ENCODE peak calls at places on chromosomes 7 and 10, in ten cellular contexts. A is breast epithelium, N is stomach, E is heart left ventricle, V is A549, X is H1, B is IMR-90, M is suprapubic skin, I is body of pancreas, Y is GM12892. C is an unnamed sample.

GRCh38 chr7:105611856-105612775 is 30.8 kb upstream of the EFCAB10 start:
- DNase-seq in A (no peak), N (no peak), E (no peak), V (no peak), X (no peak), B (peak), M (no peak), I (no peak), Y (no peak), C (peak)

GRCh38 chr7:44736896-44737295 is 11.8 kb upstream of the ZMIZ2 start:
- DNase-seq in A (no peak), N (no peak), E (no peak), V (no peak), X (no peak), B (no peak), M (no peak), I (no peak), Y (no peak), C (no peak)

GRCh38 chr10:24966962-24967361 is 14.6 kb upstream of the PRTFDC1 start:
- DNase-seq in A (no peak), N (no peak), E (no peak), V (no peak), X (no peak), B (no peak), M (no peak), I (no peak), Y (no peak), C (no peak)

GRCh38 chr10:123309740-123310139 is 155.5 kb downstream of the BUB3 start:
- DNase-seq in A (no peak), N (no peak), E (no peak), V (no peak), X (peak), B (no peak), M (no peak), I (no peak), Y (no peak), C (no peak)

GRCh38 chr10:112298581-112298980 is 15.4 kb downstream of the TECTB start:
- DNase-seq in A (no peak), N (no peak), E (no peak), V (no peak), X (no peak), B (no peak), M (no peak), I (no peak), Y (no peak), C (no peak)

GRCh38 chr7:84637568-84638338 is 443.2 kb upstream of the SEMA3A start:
- DNase-seq in A (no peak), N (no peak), E (peak), V (no peak), X (no peak), B (peak), M (no peak), I (no peak), Y (no peak), C (no peak)

GRCh38 chr7:90530263-90530662 is 60.8 kb downstream of the PTTG1IP2 start:
- DNase-seq in A (no peak), N (no peak), E (no peak), V (no peak), X (no peak), B (peak), M (no peak), I (no peak), Y (no peak), C (no peak)

GRCh38 chr10:86653987-86654386 is 360 bp upstream of the OPN4 start:
- DNase-seq in A (no peak), N (no peak), E (no peak), V (no peak), X (no peak), B (no peak), M (no peak), I (no peak), Y (no peak), C (no peak)

GRCh38 chr7:791481-791880 is 40.8 kb upstream of the SUN1 start:
- DNase-seq in A (no peak), N (no peak), E (no peak), V (no peak), X (no peak), B (no peak), M (no peak), I (no peak), Y (no peak), C (no peak)

GRCh38 chr7:157397751-157398691 is 61.2 kb downstream of the DNAJB6 start:
- DNase-seq in A (no peak), N (peak), E (peak), V (peak), X (no peak), B (peak), M (no peak), I (peak), Y (no peak), C (no peak)

GRCh38 chr10:130634796-130635195 is 498.6 kb downstream of the GLRX3 start:
- DNase-seq in A (no peak), N (no peak), E (no peak), V (no peak), X (no peak), B (no peak), M (no peak), I (no peak), Y (no peak), C (no peak)

GRCh38 chr7:1883031-1883761 is 213.1 kb downstream of the ELFN1 start:
- DNase-seq in A (no peak), N (no peak), E (no peak), V (peak), X (no peak), B (peak), M (no peak), I (no peak), Y (no peak), C (peak)

GRCh38 chr7:102431617-102432298 is 1.6 kb upstream of the ORAI2 start:
- DNase-seq in A (no peak), N (no peak), E (no peak), V (no peak), X (no peak), B (no peak), M (no peak), I (no peak), Y (no peak), C (no peak)

GRCh38 chr7:51139796-51140195 is 176.8 kb downstream of the COBL start:
- DNase-seq in A (no peak), N (no peak), E (no peak), V (no peak), X (no peak), B (no peak), M (no peak), I (peak), Y (no peak), C (no peak)

GRCh38 chr10:131084791-131085585 is 226.5 kb downstream of the TCERG1L start:
- DNase-seq in A (no peak), N (no peak), E (no peak), V (no peak), X (no peak), B (no peak), M (no peak), I (no peak), Y (no peak), C (no peak)

GRCh38 chr7:88218836-88219605 is 817 bp downstream of the SRI start:
- DNase-seq in A (peak), N (peak), E (peak), V (peak), X (no peak), B (peak), M (peak), I (peak), Y (no peak), C (peak)

GRCh38 chr10:14299516-14299915 is 31.2 kb downstream of the FRMD4A start:
- DNase-seq in A (no peak), N (no peak), E (no peak), V (no peak), X (no peak), B (no peak), M (no peak), I (no peak), Y (no peak), C (no peak)

GRCh38 chr7:151228024-151228866 is 1.2 kb upstream of the ABCF2 start:
- DNase-seq in A (no peak), N (no peak), E (no peak), V (no peak), X (no peak), B (no peak), M (no peak), I (no peak), Y (no peak), C (no peak)

GRCh38 chr7:131385039-131385605 is 57.4 kb downstream of the MKLN1 start:
- DNase-seq in A (no peak), N (no peak), E (no peak), V (no peak), X (no peak), B (peak), M (no peak), I (no peak), Y (no peak), C (no peak)

GRCh38 chr10:23158370-23158769 is 33.7 kb upstream of the PTF1A start:
- DNase-seq in A (no peak), N (peak), E (no peak), V (peak), X (peak), B (peak), M (no peak), I (peak), Y (no peak), C (peak)

GRCh38 chr10:118543714-118544400 is 51.6 kb downstream of the PRLHR start:
- DNase-seq in A (no peak), N (peak), E (no peak), V (peak), X (peak), B (peak), M (no peak), I (peak), Y (no peak), C (peak)

GRCh38 chr7:94039368-94040065 is 35.4 kb upstream of the BET1 start:
- DNase-seq in A (no peak), N (no peak), E (no peak), V (no peak), X (no peak), B (no peak), M (no peak), I (no peak), Y (no peak), C (no peak)

GRCh38 chr7:108367314-108367713 is 88.9 kb downstream of the NRCAM start:
- DNase-seq in A (no peak), N (no peak), E (no peak), V (no peak), X (no peak), B (no peak), M (no peak), I (no peak), Y (no peak), C (no peak)

GRCh38 chr7:135877799-135878198 is 99.4 kb downstream of the MTPN start:
- DNase-seq in A (peak), N (no peak), E (no peak), V (no peak), X (no peak), B (peak), M (no peak), I (no peak), Y (no peak), C (no peak)

GRCh38 chr7:143041346-143041745 is 10.8 kb upstream of the OR6V1 start:
- DNase-seq in A (no peak), N (no peak), E (no peak), V (no peak), X (no peak), B (no peak), M (no peak), I (no peak), Y (no peak), C (no peak)

DNA sequence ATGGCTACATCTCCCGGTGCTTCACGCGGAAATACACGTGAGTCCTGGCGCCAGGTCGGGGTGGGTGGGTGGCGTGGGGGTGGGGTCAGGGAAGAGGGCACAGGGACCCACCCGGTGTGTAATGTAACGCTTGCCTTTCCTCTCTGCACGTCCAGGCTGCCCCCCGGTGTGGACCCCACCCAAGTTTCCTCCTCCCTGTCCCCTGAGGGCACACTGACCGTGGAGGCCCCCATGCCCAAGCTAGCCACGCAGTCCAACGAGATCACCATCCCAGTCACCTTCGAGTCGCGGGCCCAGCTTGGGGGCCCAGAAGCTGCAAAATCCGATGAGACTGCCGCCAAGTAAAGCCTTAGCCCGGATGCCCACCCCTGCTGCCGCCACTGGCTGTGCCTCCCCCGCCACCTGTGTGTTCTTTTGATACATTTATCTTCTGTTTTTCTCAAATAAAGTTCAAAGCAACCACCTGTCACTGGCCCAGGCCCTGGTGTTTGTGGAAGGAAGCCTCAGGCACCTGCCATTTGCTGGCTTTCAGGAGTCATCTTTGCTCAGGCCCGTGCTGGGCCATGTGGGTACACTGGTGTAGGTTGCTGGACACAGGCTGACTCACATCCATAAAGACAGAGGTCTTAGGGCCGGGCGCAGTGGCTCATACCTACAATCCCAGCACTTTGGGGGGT is 1.5 kb downstream of the HSPB1 start:
- DNase-seq in A (no peak), N (no peak), E (no peak), V (no peak), X (no peak), B (peak), M (no peak), I (peak), Y (no peak), C (no peak)
- TF ChIP-seq POLR2A in A (no peak), N (no peak), E (no peak), V (no peak), X (no peak), B (no peak), M (no peak), I (no peak), Y (no peak), C (no peak)

GRCh38 chr10:79354615-79355014 is 7.3 kb downstream of the PPIF start:
- DNase-seq in A (no peak), N (no peak), E (no peak), V (no peak), X (no peak), B (no peak), M (no peak), I (no peak), Y (no peak), C (peak)

GRCh38 chr10:79357180-79357579 is 9.9 kb downstream of the PPIF start:
- DNase-seq in A (no peak), N (no peak), E (no peak), V (no peak), X (peak), B (no peak), M (no peak), I (no peak), Y (no peak), C (peak)

GRCh38 chr10:79355420-79356010 is 8.2 kb downstream of the PPIF start:
- DNase-seq in A (no peak), N (no peak), E (no peak), V (no peak), X (peak), B (no peak), M (no peak), I (no peak), Y (no peak), C (peak)

GRCh38 chr10:79354141-79354540 is 6.9 kb downstream of the PPIF start:
- DNase-seq in A (no peak), N (no peak), E (no peak), V (no peak), X (no peak), B (no peak), M (no peak), I (no peak), Y (no peak), C (peak)

DNA sequence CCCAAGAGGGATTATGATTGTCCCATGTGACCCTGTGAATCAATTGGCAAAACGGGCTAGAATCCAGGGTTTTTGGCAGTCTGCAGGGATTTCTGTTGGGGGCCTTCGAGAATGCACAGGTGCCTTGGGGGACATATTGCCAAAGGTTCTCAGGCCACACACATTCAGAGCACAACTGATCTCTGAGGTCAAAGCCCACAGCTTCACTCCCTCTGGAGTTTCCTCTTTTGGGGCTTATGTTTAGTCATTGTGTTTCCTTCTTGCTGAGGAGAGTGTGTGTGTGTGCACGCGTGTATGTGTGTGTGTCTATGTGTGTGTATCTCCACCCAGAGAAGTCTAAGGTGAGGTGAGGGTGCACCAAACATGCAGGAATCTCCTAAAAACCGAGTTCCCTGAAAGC is 8.8 kb downstream of the PPIF start:
- DNase-seq in A (no peak), N (no peak), E (no peak), V (no peak), X (peak), B (no peak), M (no peak), I (no peak), Y (no peak), C (peak)
- TF ChIP-seq POLR2A in A (no peak), N (no peak), E (no peak), V (no peak), X (no peak), B (no peak), M (no peak), I (no peak), Y (peak), C (no peak)

GRCh38 chr10:121598261-121599249 is at the start of gene FGFR2:
- DNase-seq in A (peak), N (peak), E (peak), V (peak), X (peak), B (no peak), M (peak), I (peak), Y (peak), C (peak)
- TF ChIP-seq POLR2A in A (peak), N (no peak), E (peak), V (no peak), X (peak), B (no peak), M (no peak), I (peak), Y (no peak), C (peak)

DNA sequence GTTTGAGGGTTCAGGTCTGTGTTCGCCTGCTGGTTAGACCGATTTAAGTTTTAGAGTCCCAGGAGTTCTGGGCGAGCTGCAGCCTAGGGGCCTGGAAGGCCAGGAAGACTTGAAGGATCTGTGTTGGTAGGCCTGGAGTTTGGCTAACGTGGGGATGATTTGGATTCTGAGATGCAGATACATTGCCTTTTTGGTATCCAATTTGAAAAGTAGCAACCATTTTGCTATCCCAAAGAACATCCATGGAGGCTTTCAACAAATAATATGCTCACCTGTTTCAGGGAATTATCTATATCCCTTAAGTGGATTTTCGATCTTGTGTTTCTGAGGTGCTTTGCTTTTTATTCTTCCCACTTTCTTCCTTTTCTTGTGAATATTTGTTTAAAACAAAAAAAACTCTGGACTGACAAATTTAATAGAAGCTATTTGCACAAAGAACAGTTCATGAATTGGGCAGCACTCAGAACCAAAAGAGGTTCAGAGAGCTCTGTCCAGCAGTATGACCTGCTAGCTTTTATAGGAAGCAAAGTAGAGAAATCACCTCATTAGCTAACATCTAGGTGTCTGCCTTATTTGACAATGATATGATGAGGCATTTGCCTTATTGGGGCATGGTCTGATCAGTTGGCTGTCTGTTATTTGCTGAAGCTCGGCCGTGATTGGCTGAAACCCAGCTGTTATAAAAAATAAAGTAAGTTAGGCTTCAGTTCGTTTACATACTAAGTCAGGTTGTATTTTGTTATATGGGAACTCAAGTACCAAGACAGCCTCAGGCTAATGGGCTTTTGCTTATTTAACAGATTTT is 686 bp upstream of the TRIM4 start:
- DNase-seq in A (no peak), N (no peak), E (no peak), V (no peak), X (no peak), B (peak), M (no peak), I (no peak), Y (no peak), C (no peak)
- TF ChIP-seq POLR2A in A (no peak), N (no peak), E (no peak), V (no peak), X (no peak), B (no peak), M (no peak), I (no peak), Y (no peak), C (no peak)

GRCh38 chr10:72261323-72262018 is 12.3 kb upstream of the DDIT4 start:
- DNase-seq in A (no peak), N (peak), E (no peak), V (no peak), X (no peak), B (no peak), M (no peak), I (no peak), Y (peak), C (no peak)
- TF ChIP-seq POLR2A in A (no peak), N (no peak), E (no peak), V (no peak), X (no peak), B (no peak), M (no peak), I (no peak), Y (no peak), C (no peak)

GRCh38 chr7:20785211-20786048 is 1.3 kb downstream of the SP8 start:
- DNase-seq in A (no peak), N (peak), E (no peak), V (no peak), X (peak), B (no peak), M (no peak), I (peak), Y (peak), C (no peak)

GRCh38 chr7:20787658-20788057 is 972 bp upstream of the SP8 start:
- DNase-seq in A (no peak), N (no peak), E (no peak), V (no peak), X (no peak), B (no peak), M (no peak), I (no peak), Y (no peak), C (no peak)

GRCh38 chr7:20786049-20786412 is 655 bp downstream of the SP8 start:
- DNase-seq in A (no peak), N (no peak), E (no peak), V (no peak), X (no peak), B (no peak), M (no peak), I (no peak), Y (no peak), C (no peak)

GRCh38 chr7:20786421-20786778 is 286 bp downstream of the SP8 start:
- DNase-seq in A (no peak), N (no peak), E (no peak), V (no peak), X (no peak), B (no peak), M (no peak), I (no peak), Y (no peak), C (no peak)

DNA sequence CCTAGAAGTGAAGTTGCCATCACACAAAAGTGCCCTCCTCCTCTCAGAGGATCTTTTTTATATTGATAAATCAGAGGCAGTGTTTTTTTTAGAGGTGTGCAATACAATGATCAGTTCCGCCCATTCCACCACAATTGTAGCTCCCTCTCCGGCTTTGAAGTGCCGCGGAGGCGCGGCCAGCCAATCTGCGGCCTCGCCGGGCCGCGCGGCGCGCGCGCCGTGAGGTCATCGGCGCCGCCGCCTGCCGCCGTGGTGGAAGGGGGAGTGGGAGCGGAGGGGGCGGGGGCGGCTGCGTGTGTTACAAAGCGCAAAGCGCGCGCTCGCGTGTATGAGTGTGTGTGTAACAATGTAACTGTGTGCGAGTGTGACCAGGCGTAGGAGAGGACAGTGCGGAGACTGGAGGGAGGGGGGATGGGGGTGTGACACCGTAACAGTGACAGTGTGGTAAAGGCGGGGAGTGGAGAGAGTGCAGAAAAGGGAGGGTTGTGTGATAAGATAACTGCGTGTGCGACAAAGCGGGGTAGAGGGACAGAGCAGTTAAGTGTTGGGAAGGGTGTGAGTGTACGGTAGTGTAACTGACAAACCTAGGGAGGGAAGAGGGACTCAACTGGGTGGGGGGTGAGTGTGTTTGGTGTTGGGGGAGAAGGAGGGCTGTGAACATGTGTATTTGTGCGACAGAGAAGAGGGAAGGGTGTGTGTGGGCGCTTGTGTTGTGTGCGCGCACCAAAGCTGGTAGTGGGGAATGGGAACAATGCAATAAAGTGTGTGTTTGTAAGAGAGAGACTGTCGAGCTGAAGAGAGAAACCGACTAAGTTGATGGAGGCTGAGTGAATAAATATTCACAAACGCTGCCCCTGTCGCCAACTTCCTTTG is at the start of gene SP8:
- DNase-seq in A (no peak), N (no peak), E (no peak), V (peak), X (peak), B (peak), M (no peak), I (peak), Y (no peak), C (peak)
- TF ChIP-seq POLR2A in A (no peak), N (no peak), E (no peak), V (no peak), X (no peak), B (no peak), M (no peak), I (no peak), Y (no peak), C (no peak)

C was measured in H54.